ENCODE peak calls at places on chromosome 10, in seven cellular contexts. R is Panc1, S is stomach, K is transverse colon, U is breast epithelium, Q is SK-N-SH, M is GM23338. E is an unnamed sample.

GRCh38 chr10:132336064-132336746 is 4.2 kb downstream of the LRRC27 start:
- DNase-seq in R (no peak), M (no peak), S (no peak), Q (no peak), U (no peak), K (no peak), E (peak)

GRCh38 chr10:24256619-24257018 is 47.7 kb downstream of the KIAA1217 start:
- DNase-seq in R (no peak), S (no peak), U (no peak), M (no peak), K (no peak), Q (no peak), E (no peak)

GRCh38 chr10:132247943-132248342 is 59.8 kb downstream of the STK32C start:
- DNase-seq in S (no peak), M (no peak), U (no peak), K (no peak), Q (no peak), R (no peak), E (no peak)

GRCh38 chr10:31304261-31304970 is 14.6 kb upstream of the ZEB1 start:
- DNase-seq in R (no peak), S (no peak), Q (no peak), K (no peak), M (no peak), U (no peak), E (no peak)

GRCh38 chr10:114767589-114768393 is 53.8 kb upstream of the FHIP2A start:
- DNase-seq in U (no peak), K (peak), S (peak), Q (peak), M (peak), R (no peak), E (peak)

GRCh38 chr10:62916157-62916603 is 100.0 kb upstream of the EGR2 start:
- DNase-seq in R (no peak), U (no peak), K (no peak), M (no peak), Q (no peak), S (no peak), E (no peak)

GRCh38 chr10:50634479-50634878 is 10.7 kb upstream of the SGMS1 start:
- DNase-seq in Q (no peak), M (no peak), K (no peak), S (no peak), U (no peak), R (no peak), E (no peak)

GRCh38 chr10:102775201-102775972 is 31.6 kb downstream of the WBP1L start:
- DNase-seq in M (no peak), Q (no peak), R (no peak), K (peak), U (no peak), S (no peak), E (no peak)

GRCh38 chr10:28248092-28248491 is 54.8 kb downstream of the MPP7 start:
- DNase-seq in U (no peak), S (no peak), K (no peak), Q (no peak), R (no peak), M (no peak), E (no peak)

GRCh38 chr10:102645388-102645740 is 1.1 kb downstream of the TRIM8 start:
- DNase-seq in R (peak), K (peak), S (peak), Q (peak), M (peak), U (peak), E (peak)

GRCh38 chr10:17375936-17376584 is 78.3 kb downstream of the ST8SIA6 start:
- DNase-seq in R (no peak), M (peak), S (no peak), Q (peak), K (no peak), U (no peak), E (no peak)

GRCh38 chr10:89346264-89346971 is 18.6 kb downstream of the IFIT3 start:
- DNase-seq in Q (no peak), R (no peak), U (no peak), K (no peak), M (peak), S (no peak), E (no peak)

GRCh38 chr10:76382381-76382851 is 951.0 kb downstream of the LRMDA start:
- DNase-seq in K (no peak), R (no peak), U (no peak), S (no peak), M (no peak), Q (no peak), E (no peak)

GRCh38 chr10:72008096-72008933 is 44.1 kb downstream of the CHST3 start:
- DNase-seq in S (no peak), U (no peak), M (no peak), R (no peak), K (no peak), Q (peak), E (no peak)

GRCh38 chr10:6313107-6313895 is 110.6 kb downstream of the PFKFB3 start:
- DNase-seq in Q (no peak), K (no peak), S (no peak), R (no peak), U (no peak), M (no peak), E (no peak)

GRCh38 chr10:75597691-75598455 is 166.4 kb downstream of the LRMDA start:
- DNase-seq in M (no peak), U (no peak), K (no peak), S (no peak), Q (no peak), R (no peak), E (no peak)

GRCh38 chr10:104259456-104259855 is 4.8 kb downstream of the GSTO1 start:
- DNase-seq in M (no peak), Q (no peak), K (no peak), R (no peak), S (no peak), U (no peak), E (no peak)

GRCh38 chr10:85959239-85959638 is 407.4 kb downstream of the GRID1 start:
- DNase-seq in K (no peak), U (no peak), R (no peak), Q (no peak), S (no peak), M (no peak), E (no peak)

GRCh38 chr10:93752761-93753160 is 5.0 kb upstream of the LGI1 start:
- DNase-seq in Q (no peak), S (no peak), R (peak), M (no peak), K (no peak), U (no peak), E (no peak)

GRCh38 chr10:79247373-79248137 is 99.7 kb upstream of the PPIF start:
- DNase-seq in U (no peak), S (no peak), R (no peak), M (no peak), Q (no peak), K (no peak), E (no peak)

GRCh38 chr10:44307691-44308090 is 77.2 kb downstream of the CXCL12 start:
- DNase-seq in S (no peak), U (no peak), K (no peak), R (no peak), Q (no peak), M (no peak), E (no peak)

GRCh38 chr10:61390841-61391240 is 62.3 kb downstream of the TMEM26 start:
- DNase-seq in M (no peak), R (no peak), Q (no peak), S (no peak), U (no peak), K (no peak), E (no peak)

GRCh38 chr10:95308389-95309302 is 17.8 kb upstream of the PDLIM1 start:
- DNase-seq in U (peak), R (peak), M (no peak), S (peak), K (peak), Q (no peak), E (no peak)

GRCh38 chr10:105189464-105189800 is 548.3 kb downstream of the SORCS3 start:
- DNase-seq in K (no peak), M (no peak), Q (no peak), S (no peak), U (no peak), R (no peak), E (no peak)

GRCh38 chr10:54342058-54342457 is 459.0 kb downstream of the PCDH15 start:
- DNase-seq in K (no peak), S (no peak), Q (no peak), U (no peak), M (no peak), R (no peak), E (no peak)

GRCh38 chr10:95236068-95236903 is 42.2 kb downstream of the ACSM6 start:
- DNase-seq in M (no peak), Q (no peak), U (no peak), R (peak), S (no peak), K (no peak), E (no peak)

GRCh38 chr10:123062726-123063125 is 53.9 kb downstream of the ACADSB start:
- DNase-seq in K (no peak), S (no peak), Q (no peak), M (no peak), R (no peak), U (no peak), E (no peak)

GRCh38 chr10:8778713-8779112 is 724.2 kb downstream of the GATA3 start:
- DNase-seq in M (peak), Q (no peak), S (peak), K (no peak), R (no peak), U (no peak), E (no peak)

GRCh38 chr10:131773321-131773988 is 127.4 kb upstream of the PPP2R2D start:
- DNase-seq in U (no peak), Q (peak), M (no peak), S (no peak), K (no peak), R (no peak), E (no peak)

GRCh38 chr10:63346015-63346441 is 119.7 kb downstream of the JMJD1C start:
- DNase-seq in U (no peak), M (no peak), R (no peak), Q (no peak), S (no peak), K (no peak), E (no peak)

GRCh38 chr10:78802406-78802805 is 266.4 kb upstream of the ZMIZ1 start:
- DNase-seq in U (no peak), S (no peak), K (no peak), M (no peak), Q (no peak), R (no peak), E (no peak)

GRCh38 chr10:93859049-93859655 is 34.6 kb upstream of the SLC35G1 start:
- DNase-seq in M (peak), Q (peak), R (no peak), S (no peak), U (no peak), K (no peak), E (no peak)

GRCh38 chr10:66273966-66274519 is 651.8 kb upstream of the LRRTM3 start:
- DNase-seq in U (no peak), Q (no peak), R (no peak), M (no peak), S (no peak), K (no peak), E (no peak)

GRCh38 chr10:91662993-91663392 is 30.1 kb upstream of the PPP1R3C start:
- DNase-seq in Q (no peak), S (no peak), U (no peak), K (no peak), M (no peak), R (no peak), E (no peak)

GRCh38 chr10:58266003-58266825 is 1.5 kb downstream of the IPMK start:
- DNase-seq in R (peak), Q (peak), U (no peak), S (no peak), M (no peak), K (no peak), E (no peak)

DNA sequence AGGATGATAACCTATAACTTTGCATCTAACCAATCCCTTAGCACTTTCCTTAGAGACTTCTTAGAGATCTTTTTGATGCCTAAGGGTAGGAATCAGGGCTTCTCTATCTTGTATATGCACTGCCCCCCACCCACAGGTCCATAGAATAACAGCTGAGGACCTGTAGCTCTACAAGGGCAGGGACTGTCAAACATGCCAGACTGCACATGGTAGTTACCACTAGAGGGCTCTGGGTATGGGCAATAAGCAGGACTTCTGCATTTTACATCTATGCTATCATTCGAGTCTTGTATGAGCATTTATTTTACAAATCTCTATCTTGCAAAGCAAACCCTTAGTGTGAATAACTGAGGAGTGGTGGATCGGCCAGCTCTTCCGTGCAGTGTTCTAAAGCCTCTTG is 219.1 kb downstream of the WDR11 start:
- DNase-seq in K (peak), M (peak), U (no peak), R (no peak), S (no peak), Q (no peak), E (no peak)
- TF ChIP-seq CTCF in K (peak), M (peak), U (no peak), R (peak), S (peak), Q (no peak), E (no peak)

GRCh38 chr10:111944331-111944730 is 239.2 kb downstream of the GPAM start:
- DNase-seq in S (no peak), R (no peak), K (no peak), Q (no peak), U (no peak), M (peak), E (no peak)
- TF ChIP-seq POLR2AphosphoS5 in S (no peak), R (no peak), K (no peak), Q (no peak), U (no peak), M (no peak), E (no peak)

GRCh38 chr10:12708921-12709320 is 292.6 kb downstream of the CCDC3 start:
- DNase-seq in Q (no peak), K (no peak), U (no peak), R (no peak), M (no peak), S (no peak), E (no peak)
- TF ChIP-seq CTCF in Q (no peak), K (no peak), U (no peak), R (no peak), M (no peak), S (no peak), E (no peak)

GRCh38 chr10:12801214-12802087 is 200.1 kb downstream of the CCDC3 start:
- DNase-seq in R (no peak), S (no peak), M (no peak), U (no peak), Q (no peak), K (no peak), E (no peak)
- TF ChIP-seq POLR2AphosphoS5 in R (no peak), S (no peak), M (no peak), U (no peak), Q (no peak), K (no peak), E (no peak)

GRCh38 chr10:115988380-115988779 is 284.6 kb downstream of the GFRA1 start:
- DNase-seq in K (no peak), M (no peak), Q (no peak), R (no peak), S (no peak), U (no peak), E (no peak)
- TF ChIP-seq CTCF in K (no peak), M (no peak), Q (no peak), R (no peak), S (no peak), U (no peak), E (no peak)

GRCh38 chr10:14456218-14456869 is 125.6 kb upstream of the FRMD4A start:
- DNase-seq in U (no peak), M (no peak), S (no peak), Q (no peak), R (no peak), K (no peak), E (no peak)
- TF ChIP-seq POLR2AphosphoS5 in U (no peak), M (no peak), S (no peak), Q (no peak), R (no peak), K (no peak), E (no peak)

DNA sequence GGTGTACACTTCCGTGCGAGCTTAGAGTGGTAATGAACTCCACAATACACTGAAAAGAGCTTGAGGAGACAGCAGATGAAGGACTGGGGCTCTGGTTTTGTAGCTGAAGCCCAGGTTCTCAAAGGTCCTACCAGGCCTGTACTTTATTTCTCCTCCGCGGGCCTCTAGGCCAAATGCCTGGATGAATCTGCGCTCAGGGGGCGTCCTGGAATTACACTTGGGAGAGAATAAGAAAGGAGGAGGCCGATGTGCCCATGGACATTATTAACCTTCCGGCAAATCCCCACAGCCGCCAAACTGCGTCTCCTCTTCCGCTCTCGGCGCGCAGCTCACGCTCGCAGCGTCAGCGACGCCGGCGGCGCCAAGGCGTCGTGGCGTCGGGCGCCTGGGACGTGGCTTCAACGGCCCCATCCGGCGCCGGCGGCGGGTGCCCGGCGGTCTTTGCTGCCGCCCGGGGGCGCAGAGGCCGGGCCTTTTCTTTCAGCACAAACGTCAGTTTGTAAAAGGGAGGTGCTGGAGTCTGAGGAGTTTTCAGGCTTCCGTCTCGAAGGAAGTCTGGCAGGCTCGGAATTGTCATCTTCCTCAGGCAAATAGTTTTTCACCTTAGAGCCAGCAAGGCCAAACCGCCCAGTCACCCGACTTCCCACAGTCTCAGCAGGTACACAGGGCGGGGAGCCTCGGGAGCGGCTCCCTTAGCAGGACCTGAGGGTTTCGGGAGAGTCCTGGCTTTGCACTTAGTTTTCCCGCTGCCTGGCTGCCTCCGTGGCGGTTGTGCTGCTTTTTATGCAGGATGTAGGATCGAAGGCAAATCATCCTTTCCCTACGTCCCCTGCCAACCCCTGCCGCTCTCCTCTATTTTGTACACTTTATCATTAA is at the start of gene CCDC7:
- DNase-seq in U (peak), S (peak), M (peak), K (peak), Q (peak), R (no peak), E (peak)
- TF ChIP-seq CTCF in U (no peak), S (peak), M (peak), K (peak), Q (peak), R (peak), E (peak)

DNA sequence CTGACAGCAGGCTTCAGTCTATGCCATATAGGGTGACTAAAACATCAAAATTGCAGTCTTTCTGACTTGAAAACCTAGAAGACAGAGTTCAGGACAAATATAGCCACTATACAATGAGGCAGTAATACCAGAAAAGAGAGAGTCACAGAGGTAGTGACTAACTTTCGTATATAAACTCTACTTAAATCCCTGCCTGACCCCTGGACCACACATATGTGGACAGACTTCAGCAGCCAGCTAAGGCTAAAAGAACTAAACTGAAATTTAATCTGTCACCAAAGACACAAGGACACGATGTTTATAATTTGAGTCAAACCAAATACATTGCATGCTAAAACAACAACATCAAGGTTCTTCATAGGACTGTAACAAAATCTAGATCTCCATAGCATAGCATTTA is 64.6 kb upstream of the MACROH2A2 start:
- DNase-seq in U (no peak), S (no peak), R (no peak), Q (no peak), K (no peak), M (no peak), E (no peak)
- TF ChIP-seq POLR2AphosphoS5 in U (no peak), S (no peak), R (no peak), Q (no peak), K (no peak), M (no peak), E (no peak)

GRCh38 chr10:101442456-101442800 is 88.5 kb downstream of the BTRC start:
- DNase-seq in U (no peak), M (no peak), K (no peak), R (no peak), S (no peak), Q (no peak), E (no peak)
- TF ChIP-seq CTCF in U (no peak), M (no peak), K (no peak), R (peak), S (no peak), Q (no peak), E (no peak)

E was measured in spleen.